ENCODE peak calls at places on chromosomes 4 and X, in five cellular contexts. D is bronchial epithelial cell, W is lower leg skin, M is BE2C, E is body of pancreas. V is an unnamed sample.

GRCh38 chrX:13028871-13029336 is 15.5 kb downstream of the FAM9C start:
- DNase-seq in D (peak), W (no peak), M (no peak), E (no peak), V (no peak)

GRCh38 chrX:51148848-51149247 is 183.8 kb upstream of the NUDT10 start:
- DNase-seq in D (peak), W (no peak), M (no peak), E (no peak), V (no peak)

GRCh38 chr4:52842788-52843187 is 19.3 kb upstream of the RASL11B start:
- DNase-seq in D (no peak), W (no peak), M (no peak), E (no peak), V (no peak)

GRCh38 chr4:141037441-141037840 is 95.8 kb downstream of the RNF150 start:
- DNase-seq in D (no peak), W (no peak), M (no peak), E (no peak), V (no peak)

GRCh38 chr4:119053245-119053644 is 82.4 kb upstream of the MYOZ2 start:
- DNase-seq in D (no peak), W (no peak), M (no peak), E (no peak), V (no peak)

GRCh38 chr4:24795666-24796381 is 451 bp downstream of the SOD3 start:
- DNase-seq in D (no peak), W (no peak), M (no peak), E (no peak), V (no peak)

GRCh38 chr4:19429684-19430083 is 822.0 kb upstream of the SLIT2 start:
- DNase-seq in D (no peak), W (no peak), M (no peak), E (no peak), V (peak)

GRCh38 chr4:162560073-162560472 is 396.3 kb upstream of the FSTL5 start:
- DNase-seq in D (peak), W (no peak), M (no peak), E (no peak), V (no peak)

GRCh38 chr4:126851391-126851790 is 781.4 kb upstream of the INTU start:
- DNase-seq in D (no peak), W (no peak), M (no peak), E (no peak), V (no peak)

GRCh38 chrX:119539872-119540271 is 25.3 kb downstream of the STEEP1 start:
- DNase-seq in D (no peak), W (no peak), M (no peak), E (no peak), V (peak)

GRCh38 chr4:185471235-185472062 is at the start of gene CCDC110:
- DNase-seq in D (peak), W (peak), M (peak), E (peak), V (peak)
- TF ChIP-seq CTCF in D (peak), W (no peak), M (peak), E (peak), V (peak)

GRCh38 chr4:7335363-7336066 is 99.2 kb downstream of the PSAPL1 start:
- DNase-seq in D (peak), W (no peak), M (peak), E (peak), V (peak)

GRCh38 chr4:7334521-7335275 is 100.0 kb downstream of the PSAPL1 start:
- DNase-seq in D (peak), W (no peak), M (no peak), E (no peak), V (no peak)

GRCh38 chr4:7337196-7338058 is 97.3 kb downstream of the PSAPL1 start:
- DNase-seq in D (no peak), W (no peak), M (no peak), E (no peak), V (no peak)

GRCh38 chr4:7336732-7337131 is 98.0 kb downstream of the PSAPL1 start:
- DNase-seq in D (no peak), W (no peak), M (no peak), E (no peak), V (no peak)

DNA sequence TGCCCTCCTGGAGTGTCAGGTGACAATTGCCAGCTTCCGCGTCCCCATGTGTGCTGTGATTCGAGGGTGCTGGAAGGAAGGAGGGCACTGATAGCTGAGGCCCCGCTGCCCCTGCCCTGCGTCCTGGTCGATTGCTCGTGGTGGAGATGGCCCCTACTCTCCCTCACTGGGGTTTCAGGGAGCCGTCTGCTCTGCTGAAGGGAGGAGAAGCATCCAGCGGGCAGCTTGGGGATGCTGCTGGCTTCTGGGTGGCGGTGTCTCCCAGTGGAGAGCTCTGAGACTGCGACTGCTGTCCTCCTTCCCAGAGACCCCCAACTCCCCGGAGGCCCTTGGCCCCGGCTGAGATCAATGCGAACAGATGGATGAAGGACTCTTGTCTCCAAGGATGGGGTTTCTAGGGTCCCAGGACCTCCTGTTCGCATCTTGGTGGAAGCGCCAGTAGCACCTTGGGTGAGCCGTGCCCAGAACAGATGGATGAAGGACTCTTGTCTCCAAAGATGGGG is 98.6 kb downstream of the PSAPL1 start:
- DNase-seq in D (no peak), W (no peak), M (no peak), E (no peak), V (no peak)
- TF ChIP-seq CTCF in D (no peak), W (no peak), M (no peak), E (no peak), V (no peak)

GRCh38 chrX:24294619-24295018 is 19.2 kb downstream of the SUPT20HL2 start:
- DNase-seq in D (no peak), W (no peak), M (peak), E (no peak), V (peak)
- TF ChIP-seq CTCF in D (peak), W (no peak), M (peak), E (no peak), V (no peak)

GRCh38 chrX:152343306-152343705 is 107.8 kb downstream of the GABRA3 start:
- DNase-seq in D (no peak), W (no peak), M (no peak), E (no peak), V (no peak)
- TF ChIP-seq CTCF in D (no peak), W (no peak), M (no peak), E (no peak), V (no peak)

V was measured in glutamatergic neuron.